ENCODE peak calls at places on chromosomes 12 and 14, in nine cellular contexts. H is mucosa of descending colon; F is kidney; G is AG08395; V is EL; U is C1 segment of cervical spinal cord; Q is nucleus accumbens; S is stimulated activated CD4-positive, alpha-beta T cell treated with anti-CD3 and anti-CD28 coated beads, Interleukin-12 subunit alpha, Interleukin-12 subunit beta, amount 100 ng/mL, for 24 hours; R is ureter. E is an unnamed sample.
A peak's percentile ranks its signal among the peaks of the same experiment; 100 is the strongest.

GRCh38 chr12:1073652-1074051 is 82.6 kb downstream of the ERC1 start:
- DNase-seq in S (no peak), U (no peak), V (peak; percentile 34), G (no peak), H (no peak), R (no peak), F (no peak), Q (no peak), E (no peak)

GRCh38 chr12:43337571-43338497 is 214.2 kb downstream of the ADAMTS20 start:
- DNase-seq in G (no peak), F (no peak), S (no peak), Q (no peak), V (peak; percentile 14), U (no peak), H (no peak), R (no peak), E (no peak)

GRCh38 chr14:96754845-96755184 is 42.4 kb upstream of the VRK1 start:
- DNase-seq in Q (no peak), S (no peak), G (no peak), H (no peak), U (no peak), V (no peak), R (no peak), F (no peak), E (no peak)

GRCh38 chr14:76771432-76771980 is 10.2 kb downstream of the VASH1 start:
- DNase-seq in G (no peak), R (no peak), F (peak; percentile 25), Q (no peak), H (no peak), S (no peak), V (no peak), U (no peak), E (no peak)

GRCh38 chr12:16603916-16604575 is 1.9 kb downstream of the LMO3 start:
- DNase-seq in Q (no peak), H (no peak), S (no peak), U (no peak), R (no peak), G (no peak), F (no peak), V (no peak), E (no peak)

GRCh38 chr12:103588680-103589079 is 1.6 kb downstream of the STAB2 start:
- DNase-seq in H (no peak), V (no peak), Q (no peak), G (no peak), R (no peak), U (no peak), F (no peak), S (no peak), E (no peak)

GRCh38 chr12:69151254-69151751 is 88.1 kb upstream of the CPSF6 start:
- DNase-seq in U (no peak), R (no peak), V (no peak), G (no peak), Q (no peak), H (no peak), S (no peak), F (no peak), E (no peak)

GRCh38 chr12:41380878-41381277 is 192.8 kb downstream of the PDZRN4 start:
- DNase-seq in S (no peak), R (no peak), Q (no peak), U (no peak), G (no peak), F (no peak), H (no peak), V (no peak), E (no peak)

GRCh38 chr14:103207038-103207403 is 83.8 kb downstream of the TNFAIP2 start:
- DNase-seq in S (no peak), H (peak; percentile 68), V (peak; percentile 64), Q (no peak), G (peak; percentile 86), U (peak; percentile 11), F (peak; percentile 98), R (peak; percentile 90), E (no peak)

GRCh38 chr14:54117924-54118323 is 161.3 kb upstream of the BMP4 start:
- DNase-seq in V (no peak), H (no peak), F (no peak), S (no peak), G (no peak), R (no peak), Q (no peak), U (no peak), E (no peak)

GRCh38 chr12:104751594-104751993 is 206.5 kb downstream of the SLC41A2 start:
- DNase-seq in R (no peak), H (no peak), U (no peak), V (no peak), F (no peak), S (no peak), Q (no peak), G (no peak), E (no peak)

GRCh38 chr14:94769413-94770250 is at the start of gene GSC:
- DNase-seq in G (peak; percentile 72), U (no peak), H (peak; percentile 33), R (no peak), S (no peak), V (peak; percentile 38), F (peak; percentile 83), Q (no peak), E (no peak)

GRCh38 chr12:58583541-58583940 is 336.8 kb downstream of the LRIG3 start:
- DNase-seq in S (no peak), F (no peak), H (no peak), Q (no peak), R (no peak), U (no peak), V (no peak), G (peak; percentile 41), E (no peak)

GRCh38 chr14:104353221-104353920 is 215.0 kb downstream of the KIF26A start:
- DNase-seq in G (no peak), S (no peak), Q (no peak), H (peak; percentile 3), V (no peak), F (no peak), R (peak; percentile 31), U (no peak), E (no peak)

GRCh38 chr12:66678640-66679268 is at the start of gene GRIP1:
- DNase-seq in Q (no peak), R (no peak), V (peak; percentile 1), U (no peak), H (no peak), S (no peak), G (no peak), F (no peak), E (no peak)

GRCh38 chr14:51872396-51872795 is 12.0 kb downstream of the GNG2 start:
- DNase-seq in G (no peak), F (no peak), U (no peak), H (no peak), S (no peak), V (no peak), R (no peak), Q (no peak), E (no peak)

GRCh38 chr12:26821212-26821701 is 11.7 kb downstream of the ITPR2 start:
- DNase-seq in Q (no peak), R (no peak), H (no peak), V (peak; percentile 68), U (no peak), S (no peak), F (no peak), G (peak; percentile 4), E (no peak)

GRCh38 chr12:115750340-115750739 is 527.2 kb downstream of the MED13L start:
- DNase-seq in Q (no peak), S (no peak), F (no peak), R (no peak), G (no peak), V (no peak), U (no peak), H (no peak), E (no peak)

GRCh38 chr14:64465208-64465821 is at the start of gene AKAP5:
- DNase-seq in G (peak; percentile 50), S (peak; percentile 21), F (peak; percentile 80), U (peak; percentile 11), H (peak; percentile 80), Q (peak; percentile 9), V (peak; percentile 54), R (peak; percentile 55), E (peak; percentile 49)

GRCh38 chr12:21476949-21477348 is 24.5 kb downstream of the RECQL start:
- DNase-seq in V (peak; percentile 59), F (no peak), R (no peak), S (no peak), G (peak; percentile 43), H (no peak), U (no peak), Q (no peak), E (no peak)

GRCh38 chr12:8052679-8053078 is 13.5 kb downstream of the C3AR1 start:
- DNase-seq in V (no peak), R (no peak), U (peak; percentile 23), S (no peak), H (no peak), G (no peak), F (no peak), Q (no peak), E (no peak)

GRCh38 chr12:70989232-70989631 is 68.7 kb upstream of the PTPRR start:
- DNase-seq in Q (no peak), R (no peak), G (no peak), U (no peak), S (no peak), H (no peak), F (no peak), V (no peak), E (no peak)

GRCh38 chr14:34223302-34224150 is 238.5 kb downstream of the SPTSSA start:
- DNase-seq in V (peak; percentile 12), F (no peak), Q (no peak), H (no peak), S (no peak), G (no peak), U (no peak), R (no peak), E (no peak)

GRCh38 chr14:61528591-61529021 is 166.7 kb upstream of the HIF1A start:
- DNase-seq in R (no peak), G (peak; percentile 70), S (no peak), U (no peak), F (no peak), Q (no peak), V (peak; percentile 95), H (no peak), E (no peak)

GRCh38 chr12:85803923-85804322 is 32.3 kb downstream of the RASSF9 start:
- DNase-seq in U (no peak), S (no peak), F (no peak), R (no peak), G (no peak), V (no peak), Q (no peak), H (no peak), E (no peak)

GRCh38 chr14:51828017-51828797 is 32.2 kb upstream of the GNG2 start:
- DNase-seq in R (no peak), F (no peak), U (no peak), S (peak; percentile 48), Q (no peak), G (peak; percentile 91), V (peak; percentile 82), H (no peak), E (no peak)

GRCh38 chr12:117583677-117584076 is 222.3 kb upstream of the NOS1 start:
- DNase-seq in Q (no peak), H (no peak), S (no peak), V (no peak), G (no peak), U (no peak), F (no peak), R (no peak), E (no peak)

GRCh38 chr12:65615091-65615490 is 209.2 kb upstream of the HMGA2 start:
- DNase-seq in V (peak; percentile 87), F (no peak), G (peak; percentile 79), S (no peak), Q (no peak), U (no peak), H (no peak), R (no peak), E (no peak)

GRCh38 chr12:57844725-57845477 is 1.6 kb downstream of the CTDSP2 start:
- DNase-seq in Q (no peak), H (peak; percentile 67), S (no peak), V (peak; percentile 91), R (peak; percentile 84), U (peak; percentile 50), F (peak; percentile 96), G (peak; percentile 87), E (peak; percentile 24)

GRCh38 chr12:93302331-93303229 is 75.1 kb upstream of the NUDT4 start:
- DNase-seq in V (peak; percentile 64), G (no peak), F (no peak), S (no peak), Q (no peak), U (no peak), R (no peak), H (no peak), E (no peak)

GRCh38 chr12:62659457-62660295 is 193.1 kb downstream of the MON2 start:
- DNase-seq in Q (no peak), G (no peak), S (no peak), V (no peak), H (no peak), F (no peak), R (no peak), U (no peak), E (no peak)